ENCODE peak calls at places on chromosomes 6 and 20, in five cellular contexts. One of them, this sample, is unnamed.

GRCh38 chr6:160391419-160392116 is 43.4 kb downstream of the SLC22A3 start:
- DNase-seq in body of pancreas: no peak
- DNase-seq in transverse colon: peak
- DNase-seq in right lobe of liver: no peak
- DNase-seq in adrenal gland: peak
- DNase-seq in this sample: peak

GRCh38 chr20:46651091-46651962 is at the start of gene SLC13A3:
- DNase-seq in body of pancreas: no peak
- DNase-seq in transverse colon: no peak
- DNase-seq in right lobe of liver: no peak
- DNase-seq in adrenal gland: no peak
- DNase-seq in this sample: no peak

GRCh38 chr20:57259179-57260021 is 7.0 kb downstream of the BMP7 start:
- DNase-seq in body of pancreas: no peak
- DNase-seq in transverse colon: no peak
- DNase-seq in right lobe of liver: no peak
- DNase-seq in adrenal gland: no peak
- DNase-seq in this sample: no peak

GRCh38 chr6:10205120-10205519 is 209.8 kb downstream of the TFAP2A start:
- DNase-seq in body of pancreas: no peak
- DNase-seq in transverse colon: no peak
- DNase-seq in right lobe of liver: no peak
- DNase-seq in adrenal gland: no peak
- DNase-seq in this sample: no peak

GRCh38 chr20:32943490-32944052 is 60.7 kb downstream of the SUN5 start:
- DNase-seq in body of pancreas: no peak
- DNase-seq in transverse colon: no peak
- DNase-seq in right lobe of liver: no peak
- DNase-seq in adrenal gland: no peak
- DNase-seq in this sample: no peak

GRCh38 chr6:29593199-29593598 is 8.3 kb downstream of the OR2H2 start:
- DNase-seq in body of pancreas: no peak
- DNase-seq in transverse colon: no peak
- DNase-seq in right lobe of liver: no peak
- DNase-seq in adrenal gland: no peak
- DNase-seq in this sample: no peak

GRCh38 chr6:73610444-73611275 is 43.1 kb downstream of the SLC17A5 start:
- DNase-seq in body of pancreas: no peak
- DNase-seq in transverse colon: no peak
- DNase-seq in right lobe of liver: no peak
- DNase-seq in adrenal gland: no peak
- DNase-seq in this sample: no peak

GRCh38 chr6:20033697-20034407 is 178.4 kb downstream of the MBOAT1 start:
- DNase-seq in body of pancreas: no peak
- DNase-seq in transverse colon: no peak
- DNase-seq in right lobe of liver: no peak
- DNase-seq in adrenal gland: no peak
- DNase-seq in this sample: no peak

GRCh38 chr20:45968081-45968671 is 3.8 kb downstream of the ZNF335 start:
- DNase-seq in body of pancreas: no peak
- DNase-seq in transverse colon: no peak
- DNase-seq in right lobe of liver: peak
- DNase-seq in adrenal gland: no peak
- DNase-seq in this sample: peak

GRCh38 chr20:45510242-45510862 is 5.1 kb downstream of the SPINT3 start:
- DNase-seq in body of pancreas: no peak
- DNase-seq in transverse colon: no peak
- DNase-seq in right lobe of liver: no peak
- DNase-seq in adrenal gland: no peak
- DNase-seq in this sample: no peak

GRCh38 chr6:111737065-111737521 is 131.4 kb upstream of the TRAF3IP2 start:
- DNase-seq in body of pancreas: no peak
- DNase-seq in transverse colon: no peak
- DNase-seq in right lobe of liver: no peak
- DNase-seq in adrenal gland: no peak
- DNase-seq in this sample: no peak

GRCh38 chr6:99602519-99603420 is 3.9 kb upstream of the PRDM13 start:
- DNase-seq in body of pancreas: no peak
- DNase-seq in transverse colon: no peak
- DNase-seq in right lobe of liver: no peak
- DNase-seq in adrenal gland: no peak
- DNase-seq in this sample: no peak

GRCh38 chr6:11272491-11273192 is 40.2 kb upstream of the NEDD9 start:
- DNase-seq in body of pancreas: no peak
- DNase-seq in transverse colon: no peak
- DNase-seq in right lobe of liver: no peak
- DNase-seq in adrenal gland: peak
- DNase-seq in this sample: no peak

GRCh38 chr6:6515691-6516607 is 72.6 kb upstream of the LY86 start:
- DNase-seq in body of pancreas: no peak
- DNase-seq in transverse colon: no peak
- DNase-seq in right lobe of liver: no peak
- DNase-seq in adrenal gland: no peak
- DNase-seq in this sample: no peak

GRCh38 chr6:108175592-108176279 is 9.9 kb downstream of the NR2E1 start:
- DNase-seq in body of pancreas: peak
- DNase-seq in transverse colon: no peak
- DNase-seq in right lobe of liver: no peak
- DNase-seq in adrenal gland: peak
- DNase-seq in this sample: no peak

GRCh38 chr6:41597246-41598000 is 40.8 kb upstream of the MDFI start:
- DNase-seq in body of pancreas: no peak
- DNase-seq in transverse colon: no peak
- DNase-seq in right lobe of liver: no peak
- DNase-seq in adrenal gland: no peak
- DNase-seq in this sample: no peak

GRCh38 chr6:126374372-126374771 is 34.5 kb downstream of the CENPW start:
- DNase-seq in body of pancreas: no peak
- DNase-seq in transverse colon: no peak
- DNase-seq in right lobe of liver: no peak
- DNase-seq in adrenal gland: no peak
- DNase-seq in this sample: no peak

GRCh38 chr6:85390105-85390728 is 59.7 kb upstream of the NT5E start:
- DNase-seq in body of pancreas: no peak
- DNase-seq in transverse colon: peak
- DNase-seq in right lobe of liver: peak
- DNase-seq in adrenal gland: no peak
- DNase-seq in this sample: no peak

GRCh38 chr6:131594074-131594473 is 21.0 kb downstream of the ARG1 start:
- DNase-seq in body of pancreas: no peak
- DNase-seq in transverse colon: no peak
- DNase-seq in right lobe of liver: no peak
- DNase-seq in adrenal gland: no peak
- DNase-seq in this sample: no peak

GRCh38 chr6:97282238-97282725 is 734 bp downstream of the MMS22L start:
- DNase-seq in body of pancreas: no peak
- DNase-seq in transverse colon: no peak
- DNase-seq in right lobe of liver: no peak
- DNase-seq in adrenal gland: no peak
- DNase-seq in this sample: no peak

GRCh38 chr6:39772559-39773283 is 19.5 kb upstream of the DAAM2 start:
- DNase-seq in body of pancreas: no peak
- DNase-seq in transverse colon: no peak
- DNase-seq in right lobe of liver: no peak
- DNase-seq in adrenal gland: no peak
- DNase-seq in this sample: no peak

GRCh38 chr6:155186052-155186658 is 77.7 kb upstream of the CLDN20 start:
- DNase-seq in body of pancreas: no peak
- DNase-seq in transverse colon: no peak
- DNase-seq in right lobe of liver: no peak
- DNase-seq in adrenal gland: no peak
- DNase-seq in this sample: no peak

GRCh38 chr6:138817799-138818198 is 21.9 kb downstream of the ECT2L start:
- DNase-seq in body of pancreas: peak
- DNase-seq in transverse colon: peak
- DNase-seq in right lobe of liver: no peak
- DNase-seq in adrenal gland: no peak
- DNase-seq in this sample: no peak

GRCh38 chr6:2706482-2706881 is 44.2 kb downstream of the MYLK4 start:
- DNase-seq in body of pancreas: no peak
- DNase-seq in transverse colon: no peak
- DNase-seq in right lobe of liver: no peak
- DNase-seq in adrenal gland: no peak
- DNase-seq in this sample: no peak

GRCh38 chr6:81996414-81996813 is 243.9 kb upstream of the TENT5A start:
- DNase-seq in body of pancreas: no peak
- DNase-seq in transverse colon: no peak
- DNase-seq in right lobe of liver: no peak
- DNase-seq in adrenal gland: no peak
- DNase-seq in this sample: no peak

GRCh38 chr6:13696226-13696625 is 15.4 kb downstream of the RANBP9 start:
- DNase-seq in body of pancreas: no peak
- DNase-seq in transverse colon: no peak
- DNase-seq in right lobe of liver: no peak
- DNase-seq in adrenal gland: no peak
- DNase-seq in this sample: no peak

GRCh38 chr6:158213925-158214674 is 46.0 kb downstream of the GTF2H5 start:
- DNase-seq in body of pancreas: peak
- DNase-seq in transverse colon: peak
- DNase-seq in right lobe of liver: peak
- DNase-seq in adrenal gland: peak
- DNase-seq in this sample: peak

GRCh38 chr6:62429781-62430180 is 143.8 kb upstream of the KHDRBS2 start:
- DNase-seq in body of pancreas: no peak
- DNase-seq in transverse colon: no peak
- DNase-seq in right lobe of liver: no peak
- DNase-seq in adrenal gland: no peak
- DNase-seq in this sample: no peak

GRCh38 chr6:44056392-44057237 is 70.6 kb downstream of the MRPL14 start:
- DNase-seq in body of pancreas: no peak
- DNase-seq in transverse colon: peak
- DNase-seq in right lobe of liver: no peak
- DNase-seq in adrenal gland: peak
- DNase-seq in this sample: no peak

GRCh38 chr20:38859070-38859690 is 53.7 kb downstream of the PPP1R16B start:
- DNase-seq in body of pancreas: no peak
- DNase-seq in transverse colon: peak
- DNase-seq in right lobe of liver: no peak
- DNase-seq in adrenal gland: no peak
- DNase-seq in this sample: no peak
- TF ChIP-seq POLR2A in body of pancreas: no peak
- TF ChIP-seq POLR2A in transverse colon: no peak
- TF ChIP-seq POLR2A in right lobe of liver: no peak
- TF ChIP-seq POLR2A in adrenal gland: no peak
- TF ChIP-seq POLR2A in this sample: no peak

DNA sequence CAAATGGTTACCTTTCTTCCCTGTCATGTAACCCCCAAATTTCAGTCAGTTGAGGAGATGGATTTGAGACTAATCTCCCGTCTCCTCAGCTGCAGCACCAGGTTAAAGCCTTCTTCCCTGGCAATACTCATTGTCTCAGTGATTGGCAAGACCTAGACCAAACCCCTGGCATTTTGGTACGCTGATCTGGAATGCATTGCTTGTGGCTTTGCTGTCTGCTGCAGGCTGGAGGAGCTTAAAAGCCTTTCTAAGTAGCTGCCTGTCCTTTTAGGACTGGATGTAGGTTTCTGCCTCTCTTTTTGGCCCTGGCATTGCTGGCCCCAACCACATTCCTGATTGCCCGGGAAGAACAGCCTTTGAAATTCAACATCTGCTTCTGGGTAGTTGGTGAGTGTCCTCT is 729.6 kb upstream of the GJE1 start:
- DNase-seq in body of pancreas: no peak
- DNase-seq in transverse colon: no peak
- DNase-seq in right lobe of liver: no peak
- DNase-seq in adrenal gland: no peak
- DNase-seq in this sample: no peak
- H3K4me3 ChIP-seq in body of pancreas: no peak
- H3K4me3 ChIP-seq in transverse colon: no peak
- H3K4me3 ChIP-seq in right lobe of liver: no peak
- H3K4me3 ChIP-seq in adrenal gland: no peak
- H3K4me3 ChIP-seq in this sample: peak

DNA sequence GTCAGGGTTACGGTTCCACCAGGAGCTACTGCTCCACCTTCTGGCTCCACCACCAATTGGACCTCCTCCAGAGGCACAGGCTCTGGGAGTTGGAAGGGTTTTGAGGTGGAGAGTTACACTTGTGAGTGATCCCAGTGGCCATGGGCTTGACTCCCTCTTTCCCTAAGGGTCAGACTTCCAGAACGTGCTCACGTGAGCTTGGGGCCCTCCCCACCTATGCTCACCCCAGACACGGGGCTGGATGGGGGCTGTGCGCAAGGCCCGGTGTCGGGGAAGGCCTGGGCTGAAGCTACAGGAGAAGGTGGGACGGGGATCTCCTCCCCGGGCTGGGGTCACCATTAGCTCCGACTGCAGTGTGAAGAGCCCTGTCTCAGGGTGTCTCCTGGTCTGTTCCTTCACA is 1.4 kb downstream of the AGER start:
- DNase-seq in body of pancreas: no peak
- DNase-seq in transverse colon: no peak
- DNase-seq in right lobe of liver: no peak
- DNase-seq in adrenal gland: no peak
- DNase-seq in this sample: no peak
- TF ChIP-seq POLR2A in body of pancreas: no peak
- TF ChIP-seq POLR2A in transverse colon: no peak
- TF ChIP-seq POLR2A in right lobe of liver: no peak
- TF ChIP-seq POLR2A in adrenal gland: no peak
- TF ChIP-seq POLR2A in this sample: no peak

DNA sequence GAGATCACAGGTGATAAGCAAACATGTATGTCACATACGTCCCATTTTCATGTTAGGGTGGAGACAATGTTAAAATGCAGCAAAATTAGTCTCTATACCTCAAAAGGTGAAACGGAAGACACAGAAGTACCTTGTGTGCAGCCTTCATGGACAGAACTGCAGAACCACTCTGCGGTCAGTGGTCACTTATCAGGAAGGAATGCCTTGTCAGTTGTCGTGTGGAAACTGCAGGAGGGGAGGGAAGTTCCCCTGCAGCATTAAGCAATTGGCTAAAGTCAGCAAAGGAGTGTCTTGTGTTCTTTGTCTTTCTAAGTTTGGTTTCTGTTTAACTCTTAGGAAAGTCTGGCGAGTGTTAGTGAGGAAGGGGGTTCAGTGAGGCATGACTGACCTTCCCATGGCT is 6.5 kb upstream of the GABRR2 start:
- DNase-seq in body of pancreas: no peak
- DNase-seq in transverse colon: no peak
- DNase-seq in right lobe of liver: no peak
- DNase-seq in adrenal gland: peak
- DNase-seq in this sample: no peak
- H3K4me3 ChIP-seq in body of pancreas: no peak
- H3K4me3 ChIP-seq in transverse colon: no peak
- H3K4me3 ChIP-seq in right lobe of liver: no peak
- H3K4me3 ChIP-seq in adrenal gland: no peak
- H3K4me3 ChIP-seq in this sample: no peak

This sample was measured in gastrocnemius medialis.